ENCODE peak calls at places on chromosome 11, in six cellular contexts. One of them, this sample, is unnamed.

GRCh38 chr11:118791961-118792578 is 1.1 kb upstream of the DDX6 start:
- DNase-seq in SW 1271: no peak
- DNase-seq in cerebellum: peak; percentile 15
- DNase-seq in nucleus accumbens: no peak
- DNase-seq in NCI-H1417: peak; percentile 43
- DNase-seq in immature natural killer cell: peak; percentile 20
- DNase-seq in this sample: no peak

GRCh38 chr11:130051077-130051476 is 18.6 kb upstream of the APLP2 start:
- DNase-seq in SW 1271: no peak
- DNase-seq in cerebellum: no peak
- DNase-seq in nucleus accumbens: no peak
- DNase-seq in NCI-H1417: no peak
- DNase-seq in immature natural killer cell: no peak
- DNase-seq in this sample: no peak

GRCh38 chr11:38723361-38723760 is 2125.3 kb upstream of the RAG2 start:
- DNase-seq in SW 1271: no peak
- DNase-seq in cerebellum: no peak
- DNase-seq in nucleus accumbens: no peak
- DNase-seq in NCI-H1417: no peak
- DNase-seq in immature natural killer cell: no peak
- DNase-seq in this sample: no peak

GRCh38 chr11:132137981-132138313 is 767.5 kb downstream of the NTM start:
- DNase-seq in SW 1271: no peak
- DNase-seq in cerebellum: no peak
- DNase-seq in nucleus accumbens: no peak
- DNase-seq in NCI-H1417: no peak
- DNase-seq in immature natural killer cell: no peak
- DNase-seq in this sample: no peak

GRCh38 chr11:133708547-133709051 is 136.7 kb downstream of the SPATA19 start:
- DNase-seq in SW 1271: no peak
- DNase-seq in cerebellum: no peak
- DNase-seq in nucleus accumbens: no peak
- DNase-seq in NCI-H1417: no peak
- DNase-seq in immature natural killer cell: no peak
- DNase-seq in this sample: no peak

GRCh38 chr11:1939006-1939626 is 8.0 kb upstream of the MRPL23 start:
- DNase-seq in SW 1271: no peak
- DNase-seq in cerebellum: no peak
- DNase-seq in nucleus accumbens: no peak
- DNase-seq in NCI-H1417: peak; percentile 9
- DNase-seq in immature natural killer cell: no peak
- DNase-seq in this sample: no peak

GRCh38 chr11:78392854-78393253 is 24.8 kb downstream of the GAB2 start:
- DNase-seq in SW 1271: no peak
- DNase-seq in cerebellum: no peak
- DNase-seq in nucleus accumbens: no peak
- DNase-seq in NCI-H1417: no peak
- DNase-seq in immature natural killer cell: no peak
- DNase-seq in this sample: no peak

GRCh38 chr11:17609536-17610401 is 62.7 kb downstream of the OTOG start:
- DNase-seq in SW 1271: no peak
- DNase-seq in cerebellum: no peak
- DNase-seq in nucleus accumbens: no peak
- DNase-seq in NCI-H1417: no peak
- DNase-seq in immature natural killer cell: no peak
- DNase-seq in this sample: no peak

GRCh38 chr11:79493555-79494171 is 52.8 kb upstream of the TENM4 start:
- DNase-seq in SW 1271: peak; percentile 67
- DNase-seq in cerebellum: peak; percentile 13
- DNase-seq in nucleus accumbens: peak; percentile 42
- DNase-seq in NCI-H1417: peak; percentile 75
- DNase-seq in immature natural killer cell: peak; percentile 1
- DNase-seq in this sample: peak; percentile 1

GRCh38 chr11:125207866-125208425 is 43.4 kb downstream of the PKNOX2 start:
- DNase-seq in SW 1271: no peak
- DNase-seq in cerebellum: no peak
- DNase-seq in nucleus accumbens: no peak
- DNase-seq in NCI-H1417: no peak
- DNase-seq in immature natural killer cell: no peak
- DNase-seq in this sample: no peak

GRCh38 chr11:19660076-19660475 is 52.6 kb upstream of the NAV2 start:
- DNase-seq in SW 1271: peak; percentile 87
- DNase-seq in cerebellum: no peak
- DNase-seq in nucleus accumbens: no peak
- DNase-seq in NCI-H1417: peak; percentile 13
- DNase-seq in immature natural killer cell: no peak
- DNase-seq in this sample: no peak

GRCh38 chr11:91220476-91221202 is 997.8 kb upstream of the CHORDC1 start:
- DNase-seq in SW 1271: no peak
- DNase-seq in cerebellum: no peak
- DNase-seq in nucleus accumbens: no peak
- DNase-seq in NCI-H1417: no peak
- DNase-seq in immature natural killer cell: no peak
- DNase-seq in this sample: no peak

GRCh38 chr11:114192841-114193389 is 103.3 kb upstream of the NNMT start:
- DNase-seq in SW 1271: no peak
- DNase-seq in cerebellum: no peak
- DNase-seq in nucleus accumbens: no peak
- DNase-seq in NCI-H1417: peak; percentile 91
- DNase-seq in immature natural killer cell: no peak
- DNase-seq in this sample: no peak

GRCh38 chr11:121199516-121199915 is 93.1 kb upstream of the SC5D start:
- DNase-seq in SW 1271: no peak
- DNase-seq in cerebellum: no peak
- DNase-seq in nucleus accumbens: no peak
- DNase-seq in NCI-H1417: no peak
- DNase-seq in immature natural killer cell: no peak
- DNase-seq in this sample: no peak

GRCh38 chr11:2687782-2688191 is 12.0 kb downstream of the KCNQ1OT1 start:
- DNase-seq in SW 1271: no peak
- DNase-seq in cerebellum: no peak
- DNase-seq in nucleus accumbens: no peak
- DNase-seq in NCI-H1417: no peak
- DNase-seq in immature natural killer cell: no peak
- DNase-seq in this sample: no peak

GRCh38 chr11:119438599-119438998 is 15.6 kb upstream of the THY1 start:
- DNase-seq in SW 1271: no peak
- DNase-seq in cerebellum: no peak
- DNase-seq in nucleus accumbens: no peak
- DNase-seq in NCI-H1417: no peak
- DNase-seq in immature natural killer cell: no peak
- DNase-seq in this sample: no peak

GRCh38 chr11:1862588-1863351 is 9.9 kb downstream of the LSP1 start:
- DNase-seq in SW 1271: no peak
- DNase-seq in cerebellum: no peak
- DNase-seq in nucleus accumbens: no peak
- DNase-seq in NCI-H1417: no peak
- DNase-seq in immature natural killer cell: no peak
- DNase-seq in this sample: no peak

GRCh38 chr11:16986434-16987204 is 27.6 kb downstream of the PLEKHA7 start:
- DNase-seq in SW 1271: no peak
- DNase-seq in cerebellum: no peak
- DNase-seq in nucleus accumbens: no peak
- DNase-seq in NCI-H1417: no peak
- DNase-seq in immature natural killer cell: peak; percentile 69
- DNase-seq in this sample: no peak

GRCh38 chr11:1570896-1571759 is 943 bp downstream of the DUSP8 start:
- DNase-seq in SW 1271: no peak
- DNase-seq in cerebellum: no peak
- DNase-seq in nucleus accumbens: no peak
- DNase-seq in NCI-H1417: peak; percentile 81
- DNase-seq in immature natural killer cell: peak; percentile 32
- DNase-seq in this sample: no peak

GRCh38 chr11:6538892-6539291 is 41.8 kb downstream of the DNHD1 start:
- DNase-seq in SW 1271: no peak
- DNase-seq in cerebellum: no peak
- DNase-seq in nucleus accumbens: no peak
- DNase-seq in NCI-H1417: no peak
- DNase-seq in immature natural killer cell: no peak
- DNase-seq in this sample: no peak

GRCh38 chr11:82680252-82680651 is 53.4 kb downstream of the FAM181B start:
- DNase-seq in SW 1271: no peak
- DNase-seq in cerebellum: no peak
- DNase-seq in nucleus accumbens: no peak
- DNase-seq in NCI-H1417: no peak
- DNase-seq in immature natural killer cell: no peak
- DNase-seq in this sample: no peak

GRCh38 chr11:108871867-108872266 is 207.0 kb downstream of the DDX10 start:
- DNase-seq in SW 1271: no peak
- DNase-seq in cerebellum: no peak
- DNase-seq in nucleus accumbens: no peak
- DNase-seq in NCI-H1417: no peak
- DNase-seq in immature natural killer cell: no peak
- DNase-seq in this sample: no peak

GRCh38 chr11:94754335-94754734 is 13.8 kb upstream of the AMOTL1 start:
- DNase-seq in SW 1271: no peak
- DNase-seq in cerebellum: no peak
- DNase-seq in nucleus accumbens: no peak
- DNase-seq in NCI-H1417: no peak
- DNase-seq in immature natural killer cell: no peak
- DNase-seq in this sample: no peak

GRCh38 chr11:46930089-46930488 is 6.5 kb upstream of the CSTPP1 start:
- DNase-seq in SW 1271: peak; percentile 15
- DNase-seq in cerebellum: no peak
- DNase-seq in nucleus accumbens: no peak
- DNase-seq in NCI-H1417: no peak
- DNase-seq in immature natural killer cell: no peak
- DNase-seq in this sample: no peak

GRCh38 chr11:112172362-112172994 is 2.8 kb upstream of the BCO2 start:
- DNase-seq in SW 1271: no peak
- DNase-seq in cerebellum: no peak
- DNase-seq in nucleus accumbens: no peak
- DNase-seq in NCI-H1417: no peak
- DNase-seq in immature natural killer cell: no peak
- DNase-seq in this sample: no peak

GRCh38 chr11:114285599-114285998 is 10.6 kb upstream of the NNMT start:
- DNase-seq in SW 1271: no peak
- DNase-seq in cerebellum: no peak
- DNase-seq in nucleus accumbens: no peak
- DNase-seq in NCI-H1417: no peak
- DNase-seq in immature natural killer cell: no peak
- DNase-seq in this sample: no peak

GRCh38 chr11:74736031-74736430 is 4.8 kb upstream of the CHRDL2 start:
- DNase-seq in SW 1271: no peak
- DNase-seq in cerebellum: no peak
- DNase-seq in nucleus accumbens: no peak
- DNase-seq in NCI-H1417: no peak
- DNase-seq in immature natural killer cell: no peak
- DNase-seq in this sample: no peak

GRCh38 chr11:4385978-4386740 is 7.3 kb downstream of the TRIM21 start:
- DNase-seq in SW 1271: no peak
- DNase-seq in cerebellum: no peak
- DNase-seq in nucleus accumbens: no peak
- DNase-seq in NCI-H1417: no peak
- DNase-seq in immature natural killer cell: no peak
- DNase-seq in this sample: no peak

GRCh38 chr11:12029738-12030363 is 21.4 kb upstream of the DKK3 start:
- DNase-seq in SW 1271: peak; percentile 25
- DNase-seq in cerebellum: no peak
- DNase-seq in nucleus accumbens: no peak
- DNase-seq in NCI-H1417: no peak
- DNase-seq in immature natural killer cell: no peak
- DNase-seq in this sample: no peak

GRCh38 chr11:1053121-1053901 is 16.8 kb upstream of the MUC6 start:
- DNase-seq in SW 1271: no peak
- DNase-seq in cerebellum: no peak
- DNase-seq in nucleus accumbens: no peak
- DNase-seq in NCI-H1417: no peak
- DNase-seq in immature natural killer cell: no peak
- DNase-seq in this sample: no peak